ENCODE peak calls at places on chromosomes 13 and 19, in six cellular contexts. E, A, X, Q, O and D are unnamed samples.

GRCh38 chr13:109576331-109576813 is 210.0 kb downstream of the IRS2 start:
- DNase-seq in E (no peak), O (no peak), Q (no peak), X (no peak), A (no peak), D (no peak)

GRCh38 chr13:114099191-114099590 is 33.2 kb downstream of the RASA3 start:
- DNase-seq in A (peak), Q (peak), E (peak), O (peak), X (peak), D (no peak)

GRCh38 chr13:103078145-103078544 is 11.9 kb upstream of the SLC10A2 start:
- DNase-seq in Q (no peak), O (no peak), A (no peak), X (no peak), E (no peak), D (no peak)

GRCh38 chr19:58408152-58409009 is at the start of gene ZNF584:
- DNase-seq in X (peak), O (peak), Q (peak), A (peak), E (peak), D (peak)

GRCh38 chr19:1558552-1558951 is 9.6 kb downstream of the MEX3D start:
- DNase-seq in A (no peak), X (no peak), O (no peak), E (no peak), Q (no peak), D (no peak)

GRCh38 chr19:55173717-55174409 is 6.2 kb downstream of the SYT5 start:
- DNase-seq in Q (peak), E (peak), O (peak), X (peak), A (no peak), D (peak)

GRCh38 chr13:50123862-50124535 is 108.8 kb downstream of the KCNRG start:
- DNase-seq in X (peak), A (no peak), O (peak), Q (peak), E (no peak), D (peak)

GRCh38 chr19:6876790-6877189 is 10.6 kb upstream of the ADGRE1 start:
- DNase-seq in X (no peak), Q (no peak), A (no peak), E (no peak), O (no peak), D (no peak)

GRCh38 chr19:48830088-48830487 is 6.2 kb downstream of the HSD17B14 start:
- DNase-seq in A (no peak), Q (no peak), E (no peak), O (no peak), X (no peak), D (no peak)

GRCh38 chr13:113849546-113849945 is 14.3 kb downstream of the GAS6 start:
- DNase-seq in O (no peak), E (no peak), A (no peak), X (no peak), Q (peak), D (no peak)

GRCh38 chr19:2625434-2625833 is 77.1 kb downstream of the GNG7 start:
- DNase-seq in A (no peak), Q (no peak), X (no peak), O (no peak), E (no peak), D (no peak)

GRCh38 chr13:106530209-106530906 is 5.1 kb downstream of the EFNB2 start:
- DNase-seq in O (no peak), X (no peak), Q (no peak), E (no peak), A (no peak), D (no peak)

GRCh38 chr19:10602330-10603083 is 15.4 kb upstream of the AP1M2 start:
- DNase-seq in X (peak), A (peak), E (peak), O (peak), Q (peak), D (peak)

GRCh38 chr13:113904411-113904810 is 40.5 kb upstream of the GAS6 start:
- DNase-seq in A (no peak), O (peak), Q (no peak), E (no peak), X (no peak), D (peak)

GRCh38 chr19:1327125-1327524 is 41.5 kb downstream of the EFNA2 start:
- DNase-seq in Q (no peak), X (no peak), E (no peak), A (no peak), O (no peak), D (no peak)

GRCh38 chr13:26629260-26629659 is 71.8 kb downstream of the WASF3 start:
- DNase-seq in Q (no peak), X (no peak), A (no peak), E (no peak), O (no peak), D (peak)

GRCh38 chr13:29457299-29457698 is 138.2 kb downstream of the SLC7A1 start:
- DNase-seq in Q (peak), X (no peak), E (no peak), A (no peak), O (no peak), D (no peak)

GRCh38 chr13:30881931-30882899 is 23.9 kb upstream of the MEDAG start:
- DNase-seq in A (no peak), E (no peak), Q (no peak), O (no peak), X (no peak), D (no peak)

GRCh38 chr19:54154603-54155345 is 4.7 kb downstream of the LENG1 start:
- DNase-seq in O (no peak), Q (peak), A (no peak), E (no peak), X (no peak), D (peak)

GRCh38 chr13:40094056-40094455 is 438.6 kb downstream of the COG6 start:
- DNase-seq in X (no peak), Q (no peak), E (no peak), O (no peak), A (no peak), D (no peak)

GRCh38 chr19:49492573-49493411 is 3.4 kb upstream of the RPS11 start:
- DNase-seq in X (no peak), O (no peak), A (no peak), E (no peak), Q (peak), D (no peak)

GRCh38 chr13:52809310-52809769 is 39.1 kb downstream of the PCDH8 start:
- DNase-seq in Q (peak), X (peak), O (peak), E (peak), A (no peak), D (peak)

GRCh38 chr19:8611391-8611883 is 922 bp upstream of the ADAMTS10 start:
- DNase-seq in E (no peak), O (peak), X (no peak), A (peak), Q (peak), D (peak)

GRCh38 chr19:50516456-50516855 is 2.7 kb upstream of the ASPDH start:
- DNase-seq in O (no peak), E (no peak), A (no peak), Q (no peak), X (no peak), D (no peak)

GRCh38 chr13:101150998-101151397 is 265.3 kb downstream of the NALCN start:
- DNase-seq in O (no peak), A (no peak), Q (peak), X (no peak), E (no peak), D (no peak)

GRCh38 chr13:71865858-71866172 is 1.2 kb downstream of the DACH1 start:
- DNase-seq in E (peak), A (no peak), O (no peak), Q (peak), X (peak), D (peak)

GRCh38 chr13:26831336-26831908 is 70.8 kb upstream of the GPR12 start:
- DNase-seq in O (no peak), X (no peak), Q (no peak), A (no peak), E (no peak), D (no peak)

GRCh38 chr19:17001603-17002183 is 24.9 kb downstream of the CPAMD8 start:
- DNase-seq in A (no peak), X (no peak), O (peak), Q (no peak), E (no peak), D (no peak)

GRCh38 chr13:95323930-95324662 is 22.8 kb upstream of the ABCC4 start:
- DNase-seq in E (no peak), A (no peak), Q (no peak), O (no peak), X (no peak), D (no peak)

GRCh38 chr13:110980921-110981320 is 66.1 kb upstream of the ANKRD10 start:
- DNase-seq in A (no peak), O (no peak), Q (no peak), X (no peak), E (no peak), D (no peak)

DNA sequence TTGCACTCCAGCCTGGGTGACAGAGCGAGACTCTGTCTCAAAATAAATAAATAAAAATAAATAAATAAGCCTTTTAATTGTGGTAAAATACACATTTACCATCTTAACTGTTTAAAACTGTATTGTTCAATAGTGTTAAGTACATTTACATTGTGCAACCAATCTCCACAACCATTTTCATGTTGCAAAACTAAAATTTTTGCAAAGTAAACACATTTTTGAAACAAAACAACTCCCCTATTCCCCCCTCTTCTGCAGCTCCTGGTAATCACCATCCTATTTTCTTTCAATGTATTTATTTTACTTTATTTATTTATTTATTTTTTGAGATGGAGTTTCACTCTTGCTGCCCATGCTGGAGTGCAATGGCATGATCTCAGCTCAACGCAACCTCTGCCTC is 5.8 kb upstream of the B9D2 start:
- DNase-seq in A (no peak), Q (no peak), O (no peak), X (no peak), E (no peak), D (no peak)
- TF ChIP-seq CTCF in A (no peak), Q (no peak), O (no peak), X (no peak), E (no peak), D (no peak)

GRCh38 chr13:23067129-23067528 is 113.7 kb upstream of the SGCG start:
- DNase-seq in E (no peak), Q (no peak), X (no peak), A (no peak), O (no peak), D (no peak)
- TF ChIP-seq CTCF in E (no peak), Q (no peak), X (no peak), A (no peak), O (no peak), D (no peak)

GRCh38 chr13:97914537-97914936 is 38.9 kb upstream of the IPO5 start:
- DNase-seq in Q (peak), A (no peak), E (no peak), X (no peak), O (no peak), D (no peak)

GRCh38 chr13:97913206-97913605 is 40.3 kb upstream of the IPO5 start:
- DNase-seq in X (no peak), E (no peak), Q (no peak), O (no peak), A (no peak), D (no peak)

GRCh38 chr13:97912139-97912535 is 41.3 kb upstream of the IPO5 start:
- DNase-seq in X (no peak), A (no peak), Q (no peak), O (no peak), E (no peak), D (no peak)

GRCh38 chr13:97911311-97912138 is 42.0 kb upstream of the IPO5 start:
- DNase-seq in Q (peak), O (no peak), E (peak), A (no peak), X (peak), D (peak)
- TF ChIP-seq CTCF in Q (no peak), O (no peak), E (peak), A (no peak), X (peak), D (peak)

GRCh38 chr13:92317066-92317465 is 909.5 kb upstream of the GPC6 start:
- DNase-seq in E (no peak), X (no peak), Q (peak), O (no peak), A (no peak), D (no peak)
- TF ChIP-seq CTCF in E (no peak), X (no peak), Q (no peak), O (no peak), A (no peak), D (no peak)